ENCODE peak calls at places on chromosome 6, in five cellular contexts. One of them, this sample, is unnamed.

GRCh38 chr6:102352552-102352951 is 959.0 kb downstream of the GRIK2 start:
- DNase-seq in sigmoid colon: no peak
- DNase-seq in fibroblast of the aortic adventitia: no peak
- DNase-seq in fibroblast of lung: no peak
- DNase-seq in fibroblast of mammary gland: no peak
- DNase-seq in this sample: no peak

GRCh38 chr6:4358414-4359107 is 223.2 kb upstream of the ECI2 start:
- DNase-seq in sigmoid colon: peak
- DNase-seq in fibroblast of the aortic adventitia: peak
- DNase-seq in fibroblast of lung: peak
- DNase-seq in fibroblast of mammary gland: peak
- DNase-seq in this sample: no peak

GRCh38 chr6:150813319-150813992 is 52.0 kb upstream of the MTHFD1L start:
- DNase-seq in sigmoid colon: no peak
- DNase-seq in fibroblast of the aortic adventitia: peak
- DNase-seq in fibroblast of lung: peak
- DNase-seq in fibroblast of mammary gland: peak
- DNase-seq in this sample: peak

GRCh38 chr6:89144358-89145041 is 1.4 kb upstream of the PM20D2 start:
- DNase-seq in sigmoid colon: no peak
- DNase-seq in fibroblast of the aortic adventitia: no peak
- DNase-seq in fibroblast of lung: no peak
- DNase-seq in fibroblast of mammary gland: no peak
- DNase-seq in this sample: peak

GRCh38 chr6:110728501-110728900 is 86.8 kb downstream of the CDK19 start:
- DNase-seq in sigmoid colon: no peak
- DNase-seq in fibroblast of the aortic adventitia: no peak
- DNase-seq in fibroblast of lung: no peak
- DNase-seq in fibroblast of mammary gland: no peak
- DNase-seq in this sample: peak

GRCh38 chr6:169092375-169092774 is 161.3 kb downstream of the THBS2 start:
- DNase-seq in sigmoid colon: no peak
- DNase-seq in fibroblast of the aortic adventitia: peak
- DNase-seq in fibroblast of lung: peak
- DNase-seq in fibroblast of mammary gland: peak
- DNase-seq in this sample: no peak

GRCh38 chr6:154432533-154433476 is 76.2 kb upstream of the IPCEF1 start:
- DNase-seq in sigmoid colon: no peak
- DNase-seq in fibroblast of the aortic adventitia: peak
- DNase-seq in fibroblast of lung: peak
- DNase-seq in fibroblast of mammary gland: peak
- DNase-seq in this sample: no peak

GRCh38 chr6:23301546-23301945 is 732.2 kb downstream of the HDGFL1 start:
- DNase-seq in sigmoid colon: no peak
- DNase-seq in fibroblast of the aortic adventitia: no peak
- DNase-seq in fibroblast of lung: peak
- DNase-seq in fibroblast of mammary gland: peak
- DNase-seq in this sample: no peak

GRCh38 chr6:38137609-38138008 is 318.1 kb downstream of the ZFAND3 start:
- DNase-seq in sigmoid colon: no peak
- DNase-seq in fibroblast of the aortic adventitia: no peak
- DNase-seq in fibroblast of lung: no peak
- DNase-seq in fibroblast of mammary gland: no peak
- DNase-seq in this sample: no peak

GRCh38 chr6:52361945-52362442 is at the start of gene PAQR8:
- DNase-seq in sigmoid colon: peak
- DNase-seq in fibroblast of the aortic adventitia: no peak
- DNase-seq in fibroblast of lung: peak
- DNase-seq in fibroblast of mammary gland: peak
- DNase-seq in this sample: peak

GRCh38 chr6:31161216-31162126 is 3.1 kb downstream of the TCF19 start:
- DNase-seq in sigmoid colon: no peak
- DNase-seq in fibroblast of the aortic adventitia: no peak
- DNase-seq in fibroblast of lung: no peak
- DNase-seq in fibroblast of mammary gland: no peak
- DNase-seq in this sample: no peak

DNA sequence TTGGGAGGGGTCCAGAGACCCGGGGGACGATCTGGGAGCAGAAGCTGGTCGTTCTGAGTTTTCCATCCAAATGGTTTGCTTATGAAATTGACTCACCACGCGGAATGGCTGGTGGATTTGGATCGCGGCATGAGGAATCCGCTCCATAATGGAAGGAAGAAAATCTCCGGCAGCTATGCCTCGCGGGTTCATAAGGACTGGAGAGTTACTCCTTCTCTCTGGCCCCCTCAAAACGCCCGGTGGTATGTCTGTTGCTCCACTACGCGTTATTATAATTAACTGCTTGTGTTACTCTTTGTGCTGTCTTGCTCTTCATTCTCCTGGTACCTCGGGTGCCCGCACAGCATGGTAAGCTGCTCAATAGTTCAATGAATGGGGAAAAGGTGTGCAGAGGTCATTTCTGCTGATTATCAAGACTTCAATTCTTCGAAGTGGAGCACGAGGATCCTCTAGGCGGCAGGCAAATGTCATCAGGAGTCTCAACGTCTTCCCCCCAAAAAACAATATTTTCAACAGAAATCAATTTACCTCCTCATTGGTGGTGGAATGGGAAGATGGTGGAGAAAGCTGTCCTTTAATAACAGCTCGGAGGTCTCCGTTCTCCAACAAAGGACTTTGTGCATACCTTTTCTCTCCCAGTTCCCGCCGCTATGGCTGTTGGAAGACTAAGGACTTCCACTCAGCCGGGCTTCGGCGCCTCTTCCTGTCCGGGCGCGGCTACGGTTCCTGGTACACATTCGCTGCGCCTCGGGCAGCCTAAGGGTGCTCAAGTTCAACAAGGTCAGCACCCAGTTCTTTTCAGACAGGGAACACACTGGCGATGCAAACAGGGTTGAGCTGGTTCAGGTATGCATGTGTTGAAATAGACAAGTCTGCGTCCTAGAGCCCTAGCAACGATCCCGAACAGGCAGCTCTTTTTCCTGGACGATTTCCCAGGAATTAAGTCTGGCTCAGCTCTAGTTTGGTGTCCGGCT is 9.2 kb upstream of the PRSS16 start:
- DNase-seq in sigmoid colon: no peak
- DNase-seq in fibroblast of the aortic adventitia: peak
- DNase-seq in fibroblast of lung: no peak
- DNase-seq in fibroblast of mammary gland: no peak
- DNase-seq in this sample: no peak
- TF ChIP-seq CTCF in sigmoid colon: no peak
- TF ChIP-seq CTCF in fibroblast of the aortic adventitia: no peak
- TF ChIP-seq CTCF in fibroblast of lung: no peak
- TF ChIP-seq CTCF in fibroblast of mammary gland: no peak
- TF ChIP-seq CTCF in this sample: no peak

GRCh38 chr6:816510-817084 is 123.7 kb upstream of the EXOC2 start:
- DNase-seq in sigmoid colon: no peak
- DNase-seq in fibroblast of the aortic adventitia: no peak
- DNase-seq in fibroblast of lung: no peak
- DNase-seq in fibroblast of mammary gland: no peak
- DNase-seq in this sample: no peak
- TF ChIP-seq CTCF in sigmoid colon: no peak
- TF ChIP-seq CTCF in fibroblast of the aortic adventitia: no peak
- TF ChIP-seq CTCF in fibroblast of lung: no peak
- TF ChIP-seq CTCF in fibroblast of mammary gland: no peak
- TF ChIP-seq CTCF in this sample: no peak

GRCh38 chr6:140669321-140669720 is 1294.9 kb upstream of the CITED2 start:
- DNase-seq in sigmoid colon: no peak
- DNase-seq in fibroblast of the aortic adventitia: peak
- DNase-seq in fibroblast of lung: peak
- DNase-seq in fibroblast of mammary gland: no peak
- DNase-seq in this sample: no peak
- TF ChIP-seq CTCF in sigmoid colon: no peak
- TF ChIP-seq CTCF in fibroblast of the aortic adventitia: no peak
- TF ChIP-seq CTCF in fibroblast of lung: no peak
- TF ChIP-seq CTCF in fibroblast of mammary gland: no peak
- TF ChIP-seq CTCF in this sample: no peak

GRCh38 chr6:134318396-134319281 is 727 bp upstream of the SGK1 start:
- DNase-seq in sigmoid colon: no peak
- DNase-seq in fibroblast of the aortic adventitia: no peak
- DNase-seq in fibroblast of lung: no peak
- DNase-seq in fibroblast of mammary gland: no peak
- DNase-seq in this sample: no peak

GRCh38 chr6:134315189-134315588 is 2.7 kb downstream of the SGK1 start:
- DNase-seq in sigmoid colon: no peak
- DNase-seq in fibroblast of the aortic adventitia: no peak
- DNase-seq in fibroblast of lung: no peak
- DNase-seq in fibroblast of mammary gland: no peak
- DNase-seq in this sample: no peak

GRCh38 chr6:134316733-134317431 is 1.0 kb downstream of the SGK1 start:
- DNase-seq in sigmoid colon: no peak
- DNase-seq in fibroblast of the aortic adventitia: no peak
- DNase-seq in fibroblast of lung: no peak
- DNase-seq in fibroblast of mammary gland: no peak
- DNase-seq in this sample: no peak

GRCh38 chr6:134315974-134316391 is 1.9 kb downstream of the SGK1 start:
- DNase-seq in sigmoid colon: no peak
- DNase-seq in fibroblast of the aortic adventitia: no peak
- DNase-seq in fibroblast of lung: no peak
- DNase-seq in fibroblast of mammary gland: no peak
- DNase-seq in this sample: no peak

DNA sequence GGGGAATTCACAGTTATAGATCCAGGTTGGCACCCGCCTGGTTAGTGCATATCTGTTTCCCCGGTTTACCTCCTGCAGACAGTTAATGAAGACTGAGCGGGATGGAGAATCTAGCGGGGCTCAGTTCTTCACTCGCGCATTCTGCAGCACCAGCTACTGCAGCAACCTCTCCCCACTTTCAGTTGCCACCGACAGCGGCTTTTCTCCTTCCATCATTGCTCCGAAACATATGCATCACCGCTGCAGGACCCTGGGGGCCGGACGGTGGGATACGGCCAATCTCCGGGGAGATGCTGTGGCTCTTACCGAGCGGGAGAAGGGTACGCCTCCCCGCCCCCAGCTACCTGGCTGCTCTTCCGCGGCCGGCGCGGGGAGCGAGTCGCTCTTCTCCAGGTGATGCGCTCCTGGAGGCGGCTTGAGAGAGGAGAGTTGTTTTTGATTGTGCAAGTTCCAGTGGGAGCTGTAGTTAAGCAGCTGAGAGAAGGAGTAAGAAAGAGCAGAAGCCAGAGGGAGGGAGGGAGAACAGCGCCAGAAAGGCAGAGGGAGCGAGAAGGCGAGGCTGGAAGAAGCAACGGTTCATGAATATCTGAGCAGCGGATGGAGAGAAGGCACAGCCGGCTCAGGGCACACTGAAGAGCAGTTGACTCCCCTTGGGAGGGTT is at the start of gene SGK1:
- DNase-seq in sigmoid colon: no peak
- DNase-seq in fibroblast of the aortic adventitia: peak
- DNase-seq in fibroblast of lung: peak
- DNase-seq in fibroblast of mammary gland: peak
- DNase-seq in this sample: peak
- TF ChIP-seq CTCF in sigmoid colon: no peak
- TF ChIP-seq CTCF in fibroblast of the aortic adventitia: no peak
- TF ChIP-seq CTCF in fibroblast of lung: no peak
- TF ChIP-seq CTCF in fibroblast of mammary gland: no peak
- TF ChIP-seq CTCF in this sample: no peak

GRCh38 chr6:162904069-162904663 is 176.4 kb downstream of the PACRG start:
- DNase-seq in sigmoid colon: no peak
- DNase-seq in fibroblast of the aortic adventitia: no peak
- DNase-seq in fibroblast of lung: no peak
- DNase-seq in fibroblast of mammary gland: no peak
- DNase-seq in this sample: no peak

GRCh38 chr6:162913206-162913605 is 185.4 kb downstream of the PACRG start:
- DNase-seq in sigmoid colon: no peak
- DNase-seq in fibroblast of the aortic adventitia: no peak
- DNase-seq in fibroblast of lung: no peak
- DNase-seq in fibroblast of mammary gland: no peak
- DNase-seq in this sample: no peak

GRCh38 chr6:162906479-162906878 is 178.7 kb downstream of the PACRG start:
- DNase-seq in sigmoid colon: no peak
- DNase-seq in fibroblast of the aortic adventitia: no peak
- DNase-seq in fibroblast of lung: no peak
- DNase-seq in fibroblast of mammary gland: no peak
- DNase-seq in this sample: no peak

GRCh38 chr6:162907876-162908481 is 180.2 kb downstream of the PACRG start:
- DNase-seq in sigmoid colon: no peak
- DNase-seq in fibroblast of the aortic adventitia: peak
- DNase-seq in fibroblast of lung: peak
- DNase-seq in fibroblast of mammary gland: peak
- DNase-seq in this sample: no peak
- TF ChIP-seq CTCF in sigmoid colon: no peak
- TF ChIP-seq CTCF in fibroblast of the aortic adventitia: peak
- TF ChIP-seq CTCF in fibroblast of lung: peak
- TF ChIP-seq CTCF in fibroblast of mammary gland: peak
- TF ChIP-seq CTCF in this sample: peak

GRCh38 chr6:24524801-24525200 is 30.0 kb downstream of the ALDH5A1 start:
- DNase-seq in sigmoid colon: no peak
- DNase-seq in fibroblast of the aortic adventitia: peak
- DNase-seq in fibroblast of lung: peak
- DNase-seq in fibroblast of mammary gland: peak
- DNase-seq in this sample: peak
- TF ChIP-seq CTCF in sigmoid colon: no peak
- TF ChIP-seq CTCF in fibroblast of the aortic adventitia: peak
- TF ChIP-seq CTCF in fibroblast of lung: peak
- TF ChIP-seq CTCF in fibroblast of mammary gland: peak
- TF ChIP-seq CTCF in this sample: peak

GRCh38 chr6:158991017-158991723 is 8.8 kb downstream of the RSPH3 start:
- DNase-seq in sigmoid colon: no peak
- DNase-seq in fibroblast of the aortic adventitia: no peak
- DNase-seq in fibroblast of lung: no peak
- DNase-seq in fibroblast of mammary gland: no peak
- DNase-seq in this sample: no peak
- TF ChIP-seq CTCF in sigmoid colon: no peak
- TF ChIP-seq CTCF in fibroblast of the aortic adventitia: no peak
- TF ChIP-seq CTCF in fibroblast of lung: no peak
- TF ChIP-seq CTCF in fibroblast of mammary gland: no peak
- TF ChIP-seq CTCF in this sample: no peak

DNA sequence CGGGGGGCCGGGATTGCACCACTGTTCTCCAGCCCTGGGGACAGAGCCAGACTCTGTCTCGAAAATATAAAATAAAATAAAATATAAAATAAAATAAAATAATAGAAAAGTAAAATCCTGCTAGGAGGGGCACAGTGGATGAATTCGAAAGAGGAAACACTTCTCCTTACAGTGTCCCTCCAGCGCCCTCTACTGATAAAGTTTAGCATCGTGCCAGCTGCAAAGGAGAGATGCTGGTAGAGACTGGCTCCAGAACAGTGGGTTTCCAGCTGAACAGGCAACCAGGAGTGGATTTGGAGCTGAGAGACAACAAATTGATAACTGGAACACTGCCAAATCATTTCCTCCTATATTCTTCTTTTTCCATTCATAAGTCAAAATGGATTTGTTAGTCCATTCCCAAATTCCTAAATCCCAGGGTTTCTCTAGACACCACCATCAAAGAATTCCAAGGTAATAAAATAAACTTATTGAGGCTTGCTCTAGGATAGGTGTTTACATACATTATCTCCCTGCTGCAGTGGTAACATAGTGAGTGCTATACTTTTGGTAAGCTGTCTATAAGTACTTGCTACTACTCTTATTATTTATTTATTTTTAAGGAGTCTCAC is 31.7 kb upstream of the TBPL1 start:
- DNase-seq in sigmoid colon: peak
- DNase-seq in fibroblast of the aortic adventitia: peak
- DNase-seq in fibroblast of lung: peak
- DNase-seq in fibroblast of mammary gland: peak
- DNase-seq in this sample: peak
- TF ChIP-seq CTCF in sigmoid colon: peak
- TF ChIP-seq CTCF in fibroblast of the aortic adventitia: peak
- TF ChIP-seq CTCF in fibroblast of lung: peak
- TF ChIP-seq CTCF in fibroblast of mammary gland: peak
- TF ChIP-seq CTCF in this sample: peak